ENCODE peak calls at places on chromosomes 5 and 9, in eight cellular contexts. J, R, Y, W, M, I, A and G are unnamed samples.
A peak's percentile ranks its signal among the peaks of the same experiment; 100 is the strongest.

GRCh38 chr5:43192558-43193170 is 639 bp downstream of the NIM1K start:
- DNase-seq in W (no peak), J (peak; percentile 41), I (peak; percentile 28), R (no peak), M (peak; percentile 30), A (peak; percentile 31), Y (peak; percentile 40), G (no peak)

GRCh38 chr9:29861803-29862202 is 2288.5 kb upstream of the C9orf72 start:
- DNase-seq in A (no peak), Y (no peak), W (no peak), R (no peak), J (no peak), I (no peak), M (no peak), G (no peak)

GRCh38 chr5:116361171-116361967 is 213.3 kb downstream of the SEMA6A start:
- DNase-seq in R (no peak), M (no peak), I (no peak), A (no peak), W (no peak), Y (no peak), J (no peak), G (no peak)

GRCh38 chr5:37757980-37758582 is 81.8 kb downstream of the GDNF start:
- DNase-seq in W (no peak), I (no peak), R (no peak), J (no peak), M (no peak), A (no peak), Y (no peak), G (no peak)

GRCh38 chr5:76737131-76737556 is 21.2 kb downstream of the F2R start:
- DNase-seq in W (no peak), J (peak; percentile 39), I (no peak), Y (no peak), R (no peak), A (no peak), M (no peak), G (no peak)

GRCh38 chr9:81776390-81776789 is 87.0 kb upstream of the TLE1 start:
- DNase-seq in M (no peak), W (no peak), Y (no peak), I (peak; percentile 73), R (no peak), J (no peak), A (no peak), G (no peak)

GRCh38 chr5:147898875-147899401 is 7.4 kb downstream of the C5orf46 start:
- DNase-seq in W (no peak), I (no peak), R (no peak), A (no peak), Y (no peak), J (no peak), M (no peak), G (no peak)

GRCh38 chr9:116756995-116757394 is 69.9 kb downstream of the TRIM32 start:
- DNase-seq in W (no peak), I (no peak), R (no peak), A (no peak), J (no peak), Y (no peak), M (no peak), G (no peak)